ENCODE peak calls at places on chromosomes 7 and 10, in seven cellular contexts. V, Y, G, M, O, A and Q are unnamed samples.
A peak's percentile ranks its signal among the peaks of the same experiment; 100 is the strongest.

GRCh38 chr10:110504111-110504735 is 6.5 kb downstream of the DUSP5 start:
- DNase-seq in V (peak; percentile 52), Y (no peak), G (no peak), M (peak; percentile 90), O (peak; percentile 66), A (no peak), Q (no peak)

GRCh38 chr10:127978481-127978880 is 71.6 kb downstream of the PTPRE start:
- DNase-seq in V (no peak), Y (no peak), G (no peak), M (no peak), O (no peak), A (no peak), Q (no peak)

GRCh38 chr7:121831320-121831719 is 41.6 kb upstream of the PTPRZ1 start:
- DNase-seq in V (no peak), Y (no peak), G (no peak), M (no peak), O (no peak), A (no peak), Q (no peak)

GRCh38 chr10:75818552-75818951 is 387.1 kb downstream of the LRMDA start:
- DNase-seq in V (no peak), Y (no peak), G (no peak), M (no peak), O (no peak), A (no peak), Q (no peak)

GRCh38 chr7:34108150-34108549 is 202.8 kb downstream of the BMPER start:
- DNase-seq in V (no peak), Y (no peak), G (no peak), M (peak; percentile 74), O (no peak), A (peak; percentile 60), Q (no peak)

GRCh38 chr10:22345301-22346086 is at the start of gene SPAG6:
- DNase-seq in V (no peak), Y (no peak), G (peak; percentile 86), M (no peak), O (no peak), A (no peak), Q (peak; percentile 53)

GRCh38 chr7:1868400-1869165 is 198.5 kb downstream of the ELFN1 start:
- DNase-seq in V (no peak), Y (no peak), G (no peak), M (no peak), O (no peak), A (no peak), Q (no peak)

GRCh38 chr10:42959833-42960232 is 117.0 kb upstream of the RET start:
- DNase-seq in V (no peak), Y (no peak), G (peak; percentile 2), M (no peak), O (no peak), A (no peak), Q (peak; percentile 25)

GRCh38 chr10:130021373-130021950 is 57.4 kb upstream of the EBF3 start:
- DNase-seq in V (no peak), Y (no peak), G (no peak), M (peak; percentile 49), O (no peak), A (peak; percentile 88), Q (peak; percentile 25)

GRCh38 chr7:73830872-73831655 is at the start of gene CLDN4:
- DNase-seq in V (no peak), Y (no peak), G (peak; percentile 80), M (no peak), O (no peak), A (no peak), Q (peak; percentile 55)

GRCh38 chr7:11427686-11428273 is 404.2 kb downstream of the THSD7A start:
- DNase-seq in V (no peak), Y (peak; percentile 66), G (no peak), M (peak; percentile 86), O (no peak), A (peak; percentile 24), Q (no peak)

GRCh38 chr7:136677456-136678365 is 190.7 kb upstream of the CHRM2 start:
- DNase-seq in V (no peak), Y (no peak), G (no peak), M (peak; percentile 59), O (no peak), A (no peak), Q (no peak)

GRCh38 chr10:132158810-132159209 is 27.9 kb upstream of the DPYSL4 start:
- DNase-seq in V (no peak), Y (no peak), G (no peak), M (no peak), O (no peak), A (no peak), Q (no peak)

GRCh38 chr7:135316648-135317313 is 83.1 kb downstream of the STRA8 start:
- DNase-seq in V (no peak), Y (no peak), G (no peak), M (no peak), O (no peak), A (no peak), Q (no peak)

GRCh38 chr7:73442903-73443542 is 9.4 kb downstream of the FZD9 start:
- DNase-seq in V (no peak), Y (no peak), G (no peak), M (no peak), O (no peak), A (no peak), Q (no peak)

GRCh38 chr7:92820191-92820590 is 16.2 kb downstream of the CDK6 start:
- DNase-seq in V (no peak), Y (no peak), G (no peak), M (no peak), O (no peak), A (no peak), Q (no peak)

GRCh38 chr10:93034426-93034825 is 26.2 kb upstream of the CYP26C1 start:
- DNase-seq in V (no peak), Y (no peak), G (no peak), M (peak; percentile 13), O (no peak), A (no peak), Q (no peak)

GRCh38 chr7:66514050-66514449 is 114.6 kb upstream of the KCTD7 start:
- DNase-seq in V (no peak), Y (no peak), G (no peak), M (no peak), O (no peak), A (no peak), Q (no peak)

GRCh38 chr10:3873728-3874461 is 88.9 kb upstream of the KLF6 start:
- DNase-seq in V (no peak), Y (no peak), G (no peak), M (peak; percentile 84), O (peak; percentile 76), A (no peak), Q (no peak)

GRCh38 chr10:65941098-65941655 is 984.7 kb upstream of the LRRTM3 start:
- DNase-seq in V (no peak), Y (no peak), G (no peak), M (no peak), O (no peak), A (no peak), Q (no peak)

GRCh38 chr7:47185193-47185592 is 396.7 kb downstream of the TNS3 start:
- DNase-seq in V (no peak), Y (no peak), G (no peak), M (no peak), O (no peak), A (no peak), Q (no peak)

GRCh38 chr10:97321032-97321806 is 2.1 kb downstream of the FRAT1 start:
- DNase-seq in V (peak; percentile 48), Y (no peak), G (peak; percentile 49), M (no peak), O (no peak), A (no peak), Q (no peak)

GRCh38 chr10:8911032-8911431 is 856.5 kb downstream of the GATA3 start:
- DNase-seq in V (no peak), Y (no peak), G (no peak), M (no peak), O (no peak), A (no peak), Q (no peak)

GRCh38 chr10:8913720-8914119 is 859.2 kb downstream of the GATA3 start:
- DNase-seq in V (no peak), Y (no peak), G (no peak), M (peak; percentile 15), O (no peak), A (no peak), Q (no peak)

GRCh38 chr10:8912108-8912507 is 857.6 kb downstream of the GATA3 start:
- DNase-seq in V (no peak), Y (no peak), G (no peak), M (no peak), O (no peak), A (no peak), Q (no peak)

GRCh38 chr10:8908013-8908412 is 853.5 kb downstream of the GATA3 start:
- DNase-seq in V (no peak), Y (no peak), G (peak; percentile 51), M (no peak), O (no peak), A (no peak), Q (no peak)

DNA sequence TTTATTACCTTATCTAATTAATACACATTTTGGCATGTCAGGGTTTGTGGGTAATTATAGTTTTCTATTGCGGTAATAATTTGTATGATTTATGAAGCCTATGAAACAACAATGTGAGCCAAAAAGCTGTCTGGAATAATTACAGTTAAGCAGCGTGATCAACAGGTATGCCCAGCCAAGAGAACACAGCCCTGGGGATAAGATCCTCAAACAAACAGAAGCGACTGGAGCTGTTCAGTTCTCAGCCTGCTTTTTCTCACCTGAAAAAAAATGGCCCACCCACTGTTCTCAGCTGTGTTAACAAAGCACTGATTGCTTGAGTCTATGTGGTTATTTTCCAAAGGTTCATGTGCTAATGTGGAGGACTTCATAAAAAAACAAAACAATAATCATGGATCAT is 855.8 kb downstream of the GATA3 start:
- DNase-seq in V (no peak), Y (no peak), G (no peak), M (no peak), O (no peak), A (no peak), Q (no peak)
- TF ChIP-seq CTCF in V (no peak), Y (no peak), G (no peak), M (no peak), O (no peak), A (no peak), Q (no peak)

DNA sequence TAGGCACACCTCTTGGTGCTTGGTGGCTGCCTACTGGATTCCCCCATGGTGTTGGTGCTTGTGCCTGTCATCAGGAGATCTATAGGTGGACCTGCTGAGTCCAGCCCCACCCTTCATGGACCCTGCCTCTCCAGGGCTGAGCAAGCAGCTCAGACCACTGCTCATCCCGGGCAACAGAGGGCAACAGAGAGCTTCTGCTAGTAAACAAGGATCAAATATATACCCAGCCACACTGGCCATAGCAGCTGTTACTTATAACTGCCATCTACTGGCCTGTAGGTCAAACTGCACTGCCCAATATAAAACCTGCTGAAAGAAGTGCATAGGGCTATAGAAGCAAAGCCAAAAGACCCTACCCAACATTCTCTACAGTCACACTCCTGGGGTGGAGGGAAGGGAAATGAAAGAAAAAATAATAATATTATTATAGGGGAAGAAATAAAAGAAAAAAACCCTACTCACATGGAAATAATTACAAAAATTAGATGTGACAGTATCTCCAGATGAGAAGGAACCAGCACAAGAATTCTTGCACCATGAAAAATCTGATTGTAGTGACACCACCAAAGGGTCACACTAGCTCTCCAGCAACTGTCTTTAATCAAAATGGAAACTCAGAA is 54.9 kb upstream of the ZNF800 start:
- DNase-seq in V (peak; percentile 25), Y (peak; percentile 10), G (peak; percentile 68), M (peak; percentile 56), O (peak; percentile 27), A (peak; percentile 5), Q (no peak)
- TF ChIP-seq CTCF in V (peak; percentile 47), Y (peak; percentile 43), G (peak; percentile 72), M (peak; percentile 60), O (peak; percentile 90), A (peak; percentile 63), Q (peak; percentile 26)

GRCh38 chr7:12851142-12851541 is 163.7 kb downstream of the ARL4A start:
- DNase-seq in V (no peak), Y (no peak), G (no peak), M (no peak), O (no peak), A (no peak), Q (no peak)
- TF ChIP-seq CTCF in V (no peak), Y (no peak), G (no peak), M (no peak), O (no peak), A (no peak), Q (no peak)

GRCh38 chr10:19970707-19971106 is 154.5 kb downstream of the PLXDC2 start:
- DNase-seq in V (no peak), Y (no peak), G (no peak), M (peak; percentile 41), O (no peak), A (no peak), Q (no peak)
- TF ChIP-seq CTCF in V (no peak), Y (no peak), G (no peak), M (no peak), O (no peak), A (no peak), Q (no peak)